ENCODE peak calls at places on chromosomes 3 and 15, in seven cellular contexts. X, C, N, Q, T, M and D are unnamed samples.

GRCh38 chr3:197352382-197352781 is 54.0 kb upstream of the DLG1 start:
- DNase-seq in X (no peak), C (peak), N (no peak), Q (no peak), T (peak), M (no peak), D (peak)

GRCh38 chr3:128001576-128001975 is 50.7 kb upstream of the SEC61A1 start:
- DNase-seq in X (no peak), C (no peak), N (no peak), Q (no peak), T (no peak), M (no peak), D (no peak)

GRCh38 chr3:158785972-158786371 is 15.9 kb upstream of the MFSD1 start:
- DNase-seq in X (no peak), C (no peak), N (no peak), Q (no peak), T (no peak), M (no peak), D (no peak)

GRCh38 chr15:35723852-35724251 is 177.9 kb upstream of the DPH6 start:
- DNase-seq in X (no peak), C (peak), N (no peak), Q (no peak), T (no peak), M (no peak), D (no peak)

GRCh38 chr15:34644061-34644460 is 60.6 kb upstream of the GOLGA8B start:
- DNase-seq in X (peak), C (peak), N (no peak), Q (no peak), T (peak), M (no peak), D (no peak)

GRCh38 chr3:169895037-169895436 is 16.3 kb upstream of the SAMD7 start:
- DNase-seq in X (no peak), C (no peak), N (no peak), Q (no peak), T (no peak), M (no peak), D (no peak)

GRCh38 chr3:187931111-187931510 is 185.8 kb upstream of the BCL6 start:
- DNase-seq in X (no peak), C (no peak), N (no peak), Q (no peak), T (no peak), M (no peak), D (no peak)

GRCh38 chr3:42077785-42078184 is 13.4 kb upstream of the TRAK1 start:
- DNase-seq in X (no peak), C (no peak), N (no peak), Q (no peak), T (no peak), M (no peak), D (no peak)

GRCh38 chr15:24772709-24773373 is 97.3 kb downstream of the NPAP1 start:
- DNase-seq in X (peak), C (peak), N (peak), Q (peak), T (peak), M (peak), D (peak)

GRCh38 chr3:185726254-185726967 is 98.4 kb downstream of the IGF2BP2 start:
- DNase-seq in X (no peak), C (no peak), N (no peak), Q (peak), T (no peak), M (no peak), D (no peak)

GRCh38 chr3:28150465-28151206 is 90.8 kb upstream of the CMC1 start:
- DNase-seq in X (no peak), C (peak), N (no peak), Q (no peak), T (no peak), M (no peak), D (no peak)

GRCh38 chr3:114447545-114447944 is 153.7 kb downstream of the TIGIT start:
- DNase-seq in X (no peak), C (peak), N (no peak), Q (no peak), T (no peak), M (no peak), D (no peak)

GRCh38 chr15:51904931-51905330 is 66.6 kb downstream of the LEO1 start:
- DNase-seq in X (no peak), C (no peak), N (no peak), Q (no peak), T (peak), M (no peak), D (no peak)

GRCh38 chr3:187318819-187319616 is 27.5 kb upstream of the MASP1 start:
- DNase-seq in X (peak), C (peak), N (peak), Q (peak), T (peak), M (peak), D (peak)

GRCh38 chr3:107938128-107938527 is 152.7 kb downstream of the CD47 start:
- DNase-seq in X (no peak), C (peak), N (no peak), Q (no peak), T (no peak), M (no peak), D (peak)

GRCh38 chr3:89375451-89375850 is 268.0 kb downstream of the EPHA3 start:
- DNase-seq in X (no peak), C (no peak), N (no peak), Q (no peak), T (no peak), M (no peak), D (no peak)

GRCh38 chr3:197784019-197784585 is 7.0 kb upstream of the LRCH3 start:
- DNase-seq in X (no peak), C (no peak), N (no peak), Q (no peak), T (no peak), M (no peak), D (no peak)

GRCh38 chr3:40309925-40310635 is 573 bp downstream of the EIF1B start:
- DNase-seq in X (no peak), C (peak), N (peak), Q (peak), T (no peak), M (peak), D (peak)

GRCh38 chr3:31197941-31198340 is 303.5 kb upstream of the GADL1 start:
- DNase-seq in X (no peak), C (no peak), N (no peak), Q (no peak), T (no peak), M (no peak), D (no peak)

GRCh38 chr3:129618901-129619671 is 12.6 kb upstream of the PLXND1 start:
- DNase-seq in X (no peak), C (no peak), N (no peak), Q (no peak), T (no peak), M (no peak), D (no peak)

GRCh38 chr3:153599685-153600084 is 437.7 kb downstream of the RAP2B start:
- DNase-seq in X (peak), C (peak), N (no peak), Q (no peak), T (peak), M (no peak), D (no peak)

GRCh38 chr3:184595726-184596125 is 34.1 kb downstream of the EPHB3 start:
- DNase-seq in X (no peak), C (no peak), N (no peak), Q (no peak), T (no peak), M (no peak), D (no peak)

GRCh38 chr15:92158426-92158825 is 235.3 kb upstream of the ST8SIA2 start:
- DNase-seq in X (no peak), C (no peak), N (no peak), Q (no peak), T (no peak), M (no peak), D (no peak)

GRCh38 chr3:196181127-196181546 is 30.1 kb downstream of the ZDHHC19 start:
- DNase-seq in X (no peak), C (no peak), N (no peak), Q (no peak), T (no peak), M (no peak), D (no peak)

GRCh38 chr3:63349583-63350177 is 71.6 kb downstream of the SYNPR start:
- DNase-seq in X (no peak), C (peak), N (peak), Q (peak), T (peak), M (no peak), D (peak)

GRCh38 chr3:157999246-157999645 is 107.0 kb downstream of the SHOX2 start:
- DNase-seq in X (no peak), C (peak), N (no peak), Q (no peak), T (no peak), M (no peak), D (no peak)

GRCh38 chr3:43894176-43895049 is 203.7 kb downstream of the ABHD5 start:
- DNase-seq in X (peak), C (peak), N (peak), Q (peak), T (peak), M (no peak), D (peak)
- TF ChIP-seq CTCF in X (no peak), C (no peak), N (peak), Q (no peak), T (no peak), M (no peak), D (peak)

DNA sequence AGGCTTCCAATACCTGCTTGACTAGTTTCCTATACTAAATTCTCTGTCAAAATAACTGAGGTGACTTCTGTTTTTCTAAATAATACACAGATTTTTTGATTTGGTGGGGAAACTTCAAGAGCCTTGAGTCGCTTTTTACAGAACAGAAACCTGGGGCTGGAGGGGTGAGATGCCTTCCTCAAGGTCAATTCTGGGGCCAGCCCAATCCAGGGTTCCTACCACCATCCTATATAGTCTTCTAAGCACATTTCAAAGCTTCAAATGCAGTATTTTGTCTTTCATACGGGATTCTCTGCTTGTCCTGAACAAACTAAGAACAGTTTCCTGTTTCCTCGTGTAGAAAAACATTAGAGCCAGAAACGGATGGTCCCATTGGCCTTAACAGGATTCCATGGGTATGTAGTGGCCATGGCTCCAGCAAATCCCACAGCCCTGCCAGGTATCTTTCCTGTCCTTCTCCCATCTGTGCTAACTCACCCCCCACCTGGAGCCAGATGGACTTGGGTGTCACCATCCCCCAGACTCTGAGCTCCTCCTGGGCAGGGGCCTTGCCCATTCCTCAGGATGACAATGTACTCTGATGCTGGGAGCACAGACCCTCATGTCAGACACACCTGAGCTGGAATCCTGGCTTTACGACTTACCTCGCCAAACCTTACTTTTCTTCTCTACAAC is 146.9 kb downstream of the KLF13 start:
- DNase-seq in X (no peak), C (no peak), N (no peak), Q (no peak), T (no peak), M (no peak), D (no peak)
- TF ChIP-seq CTCF in X (no peak), C (no peak), N (no peak), Q (no peak), T (no peak), M (no peak), D (no peak)

DNA sequence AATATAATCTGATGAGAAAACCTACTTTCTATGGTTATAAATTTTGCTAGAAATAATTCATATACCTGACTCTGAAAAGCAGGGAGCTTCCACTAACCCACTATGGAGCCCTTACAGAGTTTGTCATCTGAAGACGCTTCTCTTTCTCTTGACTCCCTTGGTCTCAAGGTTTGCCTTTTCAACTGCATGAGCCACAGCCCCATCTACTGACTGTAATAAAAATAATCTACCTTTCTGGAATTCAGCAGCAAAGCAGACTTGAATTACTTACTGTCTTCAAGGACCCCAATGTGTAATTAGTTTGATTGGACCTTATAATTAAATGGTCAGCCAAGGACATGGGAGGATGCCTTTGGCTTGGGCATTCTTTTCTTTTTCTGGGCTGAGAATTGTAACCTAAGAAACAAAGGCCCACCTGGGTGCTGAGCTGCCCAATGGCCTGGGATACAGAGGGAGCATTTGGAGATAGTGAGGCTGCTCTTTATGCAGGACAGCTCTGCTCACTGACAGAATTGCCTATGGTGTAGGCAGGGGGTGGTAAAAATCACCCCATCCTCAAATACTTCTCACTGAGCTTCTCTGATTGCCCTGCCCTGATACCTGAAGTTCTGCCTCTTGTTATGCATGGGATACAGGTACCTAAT is 178.6 kb upstream of the TRIM42 start:
- DNase-seq in X (no peak), C (peak), N (no peak), Q (no peak), T (no peak), M (no peak), D (no peak)
- TF ChIP-seq CTCF in X (no peak), C (peak), N (peak), Q (no peak), T (no peak), M (no peak), D (no peak)

DNA sequence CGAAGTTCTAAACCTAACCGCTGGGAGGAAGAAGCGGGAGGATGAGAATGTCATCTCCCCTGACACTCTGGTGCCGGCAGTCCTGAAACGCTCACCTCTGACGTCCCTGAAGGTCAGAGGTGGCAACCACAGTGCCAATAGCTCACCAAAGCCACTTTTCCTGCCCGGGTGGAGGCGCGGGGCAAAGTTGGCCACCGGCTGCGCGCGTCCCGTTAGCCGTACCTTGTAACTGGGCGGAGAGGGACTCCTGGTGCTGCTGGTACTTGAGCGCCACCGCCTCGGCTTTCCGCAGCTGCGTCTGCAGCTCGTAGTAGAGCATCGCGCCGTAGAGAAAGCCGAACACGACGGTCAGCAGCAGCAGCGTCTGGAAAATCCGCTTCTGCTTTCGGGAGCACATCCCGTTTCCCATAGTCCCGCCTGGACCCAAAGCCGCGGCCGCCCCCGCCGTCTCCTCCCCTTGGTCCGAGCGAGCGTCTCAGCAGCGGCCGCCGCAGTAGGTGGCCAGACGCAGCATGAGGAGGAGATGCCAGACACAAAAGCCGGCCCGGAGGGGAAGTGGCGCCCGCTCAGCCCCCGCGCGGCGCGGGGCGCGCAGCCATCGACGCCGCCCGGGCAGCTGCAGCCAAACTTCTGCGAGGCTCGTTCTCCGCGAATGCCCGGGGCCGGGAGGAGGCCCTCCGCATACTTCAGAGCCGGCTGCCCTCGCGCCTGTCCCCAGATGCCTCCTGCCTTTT is 680 bp downstream of the GOLIM4 start:
- DNase-seq in X (no peak), C (peak), N (peak), Q (peak), T (peak), M (peak), D (no peak)
- TF ChIP-seq CTCF in X (peak), C (peak), N (peak), Q (peak), T (no peak), M (no peak), D (peak)

GRCh38 chr15:85543741-85544155 is 163.3 kb downstream of the AKAP13 start:
- DNase-seq in X (no peak), C (no peak), N (no peak), Q (no peak), T (no peak), M (peak), D (peak)
- TF ChIP-seq CTCF in X (no peak), C (peak), N (no peak), Q (no peak), T (no peak), M (peak), D (no peak)

GRCh38 chr3:134883697-134884385 is 88.8 kb downstream of the EPHB1 start:
- DNase-seq in X (no peak), C (no peak), N (no peak), Q (no peak), T (peak), M (no peak), D (no peak)

GRCh38 chr3:134886991-134887390 is 91.9 kb downstream of the EPHB1 start:
- DNase-seq in X (no peak), C (no peak), N (no peak), Q (no peak), T (no peak), M (no peak), D (no peak)

GRCh38 chr3:134881305-134881704 is 86.2 kb downstream of the EPHB1 start:
- DNase-seq in X (no peak), C (no peak), N (no peak), Q (no peak), T (no peak), M (no peak), D (no peak)

GRCh38 chr3:134880431-134880830 is 85.4 kb downstream of the EPHB1 start:
- DNase-seq in X (no peak), C (no peak), N (no peak), Q (no peak), T (no peak), M (no peak), D (no peak)

GRCh38 chr3:134885877-134886621 is 91.0 kb downstream of the EPHB1 start:
- DNase-seq in X (no peak), C (no peak), N (no peak), Q (peak), T (peak), M (no peak), D (no peak)
- TF ChIP-seq CTCF in X (no peak), C (no peak), N (peak), Q (peak), T (peak), M (no peak), D (peak)

GRCh38 chr3:73418636-73419035 is 206.1 kb downstream of the PDZRN3 start:
- DNase-seq in X (no peak), C (no peak), N (no peak), Q (no peak), T (no peak), M (no peak), D (no peak)

GRCh38 chr3:73422556-73422955 is 202.2 kb downstream of the PDZRN3 start:
- DNase-seq in X (no peak), C (no peak), N (no peak), Q (no peak), T (no peak), M (no peak), D (no peak)

GRCh38 chr3:73423133-73423532 is 201.6 kb downstream of the PDZRN3 start:
- DNase-seq in X (no peak), C (no peak), N (no peak), Q (no peak), T (no peak), M (no peak), D (no peak)

GRCh38 chr3:73419993-73420392 is 204.7 kb downstream of the PDZRN3 start:
- DNase-seq in X (no peak), C (no peak), N (no peak), Q (no peak), T (no peak), M (no peak), D (no peak)

GRCh38 chr3:73419179-73419803 is 205.4 kb downstream of the PDZRN3 start:
- DNase-seq in X (peak), C (peak), N (no peak), Q (no peak), T (peak), M (no peak), D (no peak)
- TF ChIP-seq CTCF in X (peak), C (peak), N (peak), Q (no peak), T (peak), M (no peak), D (peak)

DNA sequence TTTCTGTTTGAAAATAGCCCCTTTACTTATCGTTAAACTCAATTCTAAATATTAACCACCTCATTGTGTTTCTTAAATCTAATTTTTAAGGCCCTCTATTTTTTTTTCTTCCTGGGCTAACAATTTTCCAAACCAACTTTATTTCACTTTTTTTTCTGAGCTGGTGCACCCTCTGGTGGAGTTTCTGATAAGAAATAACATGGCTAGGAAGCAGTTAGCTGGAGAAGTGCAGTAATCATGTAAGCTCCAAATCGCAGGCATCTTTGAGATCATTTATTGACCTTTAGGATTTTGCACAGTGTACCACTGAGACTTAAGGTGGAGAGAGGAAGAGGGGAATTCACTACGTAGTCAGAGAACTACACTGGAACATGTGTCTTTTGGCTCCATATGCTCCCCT is 6.4 kb downstream of the TMEM207 start:
- DNase-seq in X (no peak), C (peak), N (no peak), Q (no peak), T (no peak), M (no peak), D (no peak)
- TF ChIP-seq CTCF in X (peak), C (peak), N (peak), Q (no peak), T (peak), M (no peak), D (no peak)

GRCh38 chr3:14152233-14152962 is 26.0 kb downstream of the XPC start:
- DNase-seq in X (no peak), C (peak), N (no peak), Q (no peak), T (no peak), M (no peak), D (no peak)
- TF ChIP-seq CTCF in X (peak), C (peak), N (no peak), Q (no peak), T (peak), M (no peak), D (no peak)